ENCODE peak calls at places on chromosome 6, in seven cellular contexts. M is uterus; H is fibroblast of mammary gland; L is ELR; Z is mesendoderm; E is head of caudate nucleus; A is stimulated activated CD8-positive, alpha-beta memory T cell treated with anti-CD3 and anti-CD28 coated beads, Interleukin-4, amount 100 ng/mL, for 1 hour. P is an unnamed sample.

GRCh38 chr6:106745396-106745795 is 116.0 kb downstream of the QRSL1 start:
- DNase-seq in E (no peak), Z (no peak), L (no peak), A (no peak), M (no peak), H (no peak), P (no peak)

GRCh38 chr6:95095271-95095670 is 482.1 kb upstream of the MANEA start:
- DNase-seq in L (no peak), H (no peak), M (no peak), E (no peak), Z (no peak), A (no peak), P (no peak)

GRCh38 chr6:106064103-106064502 is 22.0 kb upstream of the PRDM1 start:
- DNase-seq in E (no peak), L (peak; percentile 63), A (no peak), Z (peak; percentile 48), M (no peak), H (no peak), P (no peak)

GRCh38 chr6:13539572-13539971 is 34.8 kb upstream of the SIRT5 start:
- DNase-seq in Z (no peak), M (no peak), E (no peak), L (no peak), H (no peak), A (no peak), P (no peak)

GRCh38 chr6:144395014-144395413 is 109.9 kb downstream of the UTRN start:
- DNase-seq in H (peak; percentile 45), L (peak; percentile 54), A (no peak), M (no peak), E (no peak), Z (no peak), P (no peak)

GRCh38 chr6:25332671-25333071 is 53.5 kb downstream of the CARMIL1 start:
- DNase-seq in M (no peak), A (no peak), H (no peak), L (no peak), Z (no peak), E (no peak), P (no peak)

GRCh38 chr6:104613416-104614001 is 246.2 kb downstream of the HACE1 start:
- DNase-seq in M (no peak), Z (peak; percentile 46), L (peak; percentile 19), E (no peak), A (no peak), H (no peak), P (peak; percentile 67)

GRCh38 chr6:48027704-48028435 is 83.1 kb downstream of the PTCHD4 start:
- DNase-seq in A (no peak), H (peak; percentile 14), L (no peak), Z (no peak), E (no peak), M (no peak), P (peak; percentile 21)

GRCh38 chr6:149990672-149991402 is 27.1 kb downstream of the ULBP1 start:
- DNase-seq in E (no peak), Z (peak; percentile 57), H (no peak), L (peak; percentile 23), A (no peak), M (no peak), P (peak; percentile 2)

GRCh38 chr6:81105998-81106397 is 646.5 kb downstream of the TENT5A start:
- DNase-seq in E (no peak), Z (peak; percentile 10), M (no peak), A (no peak), H (peak; percentile 15), L (no peak), P (no peak)

GRCh38 chr6:131911951-131912350 is 39.2 kb downstream of the CCN2 start:
- DNase-seq in L (peak; percentile 36), E (no peak), M (no peak), A (no peak), H (no peak), Z (no peak), P (no peak)

GRCh38 chr6:169976301-169977081 is 225.1 kb downstream of the ERMARD start:
- DNase-seq in L (no peak), M (no peak), H (no peak), Z (peak; percentile 21), E (no peak), A (no peak), P (no peak)

GRCh38 chr6:151948007-151948745 is 140.7 kb downstream of the ESR1 start:
- DNase-seq in Z (peak; percentile 21), A (no peak), E (no peak), H (peak; percentile 9), L (peak; percentile 9), M (no peak), P (no peak)

GRCh38 chr6:154514481-154514880 is 4.0 kb upstream of the CNKSR3 start:
- DNase-seq in A (no peak), L (no peak), H (no peak), Z (no peak), M (no peak), E (no peak), P (no peak)

GRCh38 chr6:96237656-96238347 is 222.0 kb downstream of the FUT9 start:
- DNase-seq in H (no peak), A (no peak), L (no peak), Z (no peak), M (no peak), E (no peak), P (no peak)

GRCh38 chr6:168455847-168456530 is 15.0 kb downstream of the SMOC2 start:
- DNase-seq in L (no peak), E (no peak), A (no peak), H (no peak), M (no peak), Z (no peak), P (no peak)

GRCh38 chr6:11113038-11113437 is 1.5 kb upstream of the ERVFRD-1 start:
- DNase-seq in Z (no peak), A (no peak), M (no peak), L (no peak), E (no peak), H (peak; percentile 82), P (no peak)

GRCh38 chr6:87066449-87067288 is 28.2 kb downstream of the CGA start:
- DNase-seq in M (peak; percentile 25), Z (peak; percentile 61), L (peak; percentile 74), A (no peak), H (peak; percentile 69), E (peak; percentile 56), P (peak; percentile 43)

GRCh38 chr6:125868996-125869395 is 78.2 kb downstream of the NCOA7 start:
- DNase-seq in A (no peak), L (no peak), Z (no peak), M (peak; percentile 26), H (peak; percentile 14), E (peak; percentile 44), P (no peak)

GRCh38 chr6:32920610-32921188 is 20.1 kb downstream of the HLA-DMB start:
- DNase-seq in M (no peak), Z (no peak), A (no peak), H (no peak), E (no peak), L (no peak), P (no peak)

P was measured in kidney glomerular epithelial cell.